ENCODE peak calls at places on chromosomes 3 and 15, in five cellular contexts. Y is esophagus squamous epithelium, V is stomach, Z is uterus, W is ovary. N is an unnamed sample.

GRCh38 chr3:160996811-160997210 is 108.3 kb downstream of the B3GALNT1 start:
- DNase-seq in Y (no peak), V (no peak), Z (no peak), W (no peak), N (no peak)

GRCh38 chr15:74050127-74050526 is 32.2 kb downstream of the GOLGA6A start:
- DNase-seq in Y (no peak), V (no peak), Z (no peak), W (no peak), N (no peak)

GRCh38 chr3:133892546-133893231 is 3.0 kb downstream of the RAB6B start:
- DNase-seq in Y (no peak), V (no peak), Z (no peak), W (no peak), N (no peak)

GRCh38 chr3:127059032-127059560 is 76.2 kb downstream of the PLXNA1 start:
- DNase-seq in Y (no peak), V (no peak), Z (no peak), W (no peak), N (no peak)

GRCh38 chr3:32951410-32951811 is at the start of gene CCR4:
- DNase-seq in Y (no peak), V (no peak), Z (no peak), W (no peak), N (peak; percentile 74)

GRCh38 chr15:41001524-41001923 is 48.3 kb downstream of the CHAC1 start:
- DNase-seq in Y (no peak), V (peak; percentile 29), Z (no peak), W (no peak), N (no peak)

GRCh38 chr3:141114816-141115458 is 63.8 kb downstream of the SPSB4 start:
- DNase-seq in Y (no peak), V (no peak), Z (no peak), W (peak; percentile 32), N (no peak)

GRCh38 chr3:61541694-61542093 is 19.7 kb upstream of the PTPRG start:
- DNase-seq in Y (no peak), V (no peak), Z (no peak), W (no peak), N (no peak)

GRCh38 chr15:56733131-56734012 is at the start of gene ZNF280D:
- DNase-seq in Y (peak; percentile 54), V (peak; percentile 89), Z (peak; percentile 90), W (peak; percentile 90), N (peak; percentile 95)

GRCh38 chr3:129357616-129358015 is 70.8 kb downstream of the EFCAB12 start:
- DNase-seq in Y (no peak), V (no peak), Z (no peak), W (no peak), N (peak; percentile 34)

GRCh38 chr3:4772171-4772804 is 206.9 kb upstream of the BHLHE40 start:
- DNase-seq in Y (peak; percentile 5), V (peak; percentile 90), Z (peak; percentile 94), W (peak; percentile 76), N (no peak)

GRCh38 chr15:36617529-36618196 is 38.2 kb downstream of the CDIN1 start:
- DNase-seq in Y (no peak), V (no peak), Z (no peak), W (no peak), N (no peak)

GRCh38 chr3:139534444-139534812 is 5.1 kb downstream of the RBP1 start:
- DNase-seq in Y (no peak), V (peak; percentile 37), Z (peak; percentile 68), W (peak; percentile 39), N (no peak)

GRCh38 chr15:26729581-26729980 is 43.3 kb downstream of the GABRB3 start:
- DNase-seq in Y (no peak), V (no peak), Z (no peak), W (no peak), N (no peak)

GRCh38 chr15:66883322-66883911 is 181.4 kb downstream of the SMAD6 start:
- DNase-seq in Y (peak; percentile 30), V (peak; percentile 86), Z (peak; percentile 94), W (peak; percentile 85), N (no peak)

GRCh38 chr3:47098910-47099309 is 65.0 kb downstream of the SETD2 start:
- DNase-seq in Y (no peak), V (no peak), Z (no peak), W (no peak), N (no peak)

GRCh38 chr15:90959894-90960293 is 5.2 kb downstream of the RCCD1 start:
- DNase-seq in Y (no peak), V (no peak), Z (no peak), W (no peak), N (no peak)

GRCh38 chr3:156615592-156616173 is 58.7 kb upstream of the TIPARP start:
- DNase-seq in Y (no peak), V (no peak), Z (no peak), W (no peak), N (no peak)

GRCh38 chr15:69843267-69843666 is 254.4 kb downstream of the TLE3 start:
- DNase-seq in Y (no peak), V (no peak), Z (no peak), W (no peak), N (no peak)

GRCh38 chr15:34233614-34234013 is 8.8 kb downstream of the EMC4 start:
- DNase-seq in Y (no peak), V (no peak), Z (no peak), W (no peak), N (no peak)

GRCh38 chr3:189652042-189652441 is 20.9 kb downstream of the TP63 start:
- DNase-seq in Y (no peak), V (no peak), Z (no peak), W (no peak), N (no peak)

GRCh38 chr15:36356978-36357582 is 222.3 kb upstream of the CDIN1 start:
- DNase-seq in Y (no peak), V (no peak), Z (peak; percentile 44), W (no peak), N (no peak)

GRCh38 chr3:354433-354832 is 157.9 kb downstream of the CHL1 start:
- DNase-seq in Y (no peak), V (no peak), Z (peak; percentile 28), W (no peak), N (no peak)

GRCh38 chr15:70799667-70800450 is 36.5 kb upstream of the UACA start:
- DNase-seq in Y (no peak), V (peak; percentile 34), Z (no peak), W (no peak), N (no peak)

GRCh38 chr3:13537926-13538325 is 11.0 kb upstream of the FBLN2 start:
- DNase-seq in Y (no peak), V (no peak), Z (no peak), W (no peak), N (no peak)

GRCh38 chr3:119627461-119627860 is 29.8 kb downstream of the PLA1A start:
- DNase-seq in Y (no peak), V (no peak), Z (no peak), W (peak; percentile 54), N (peak; percentile 85)

GRCh38 chr3:113912551-113913246 is 35.1 kb upstream of the ZDHHC23 start:
- DNase-seq in Y (no peak), V (peak; percentile 39), Z (peak; percentile 24), W (no peak), N (no peak)

GRCh38 chr15:77417642-77418041 is 2.3 kb downstream of the PEAK1 start:
- DNase-seq in Y (no peak), V (no peak), Z (no peak), W (no peak), N (no peak)

GRCh38 chr3:57556459-57557087 is 499 bp downstream of the PDE12 start:
- DNase-seq in Y (no peak), V (peak; percentile 39), Z (no peak), W (no peak), N (peak; percentile 88)

GRCh38 chr3:151316267-151316991 is at the start of gene GPR87:
- DNase-seq in Y (no peak), V (no peak), Z (no peak), W (no peak), N (no peak)

DNA sequence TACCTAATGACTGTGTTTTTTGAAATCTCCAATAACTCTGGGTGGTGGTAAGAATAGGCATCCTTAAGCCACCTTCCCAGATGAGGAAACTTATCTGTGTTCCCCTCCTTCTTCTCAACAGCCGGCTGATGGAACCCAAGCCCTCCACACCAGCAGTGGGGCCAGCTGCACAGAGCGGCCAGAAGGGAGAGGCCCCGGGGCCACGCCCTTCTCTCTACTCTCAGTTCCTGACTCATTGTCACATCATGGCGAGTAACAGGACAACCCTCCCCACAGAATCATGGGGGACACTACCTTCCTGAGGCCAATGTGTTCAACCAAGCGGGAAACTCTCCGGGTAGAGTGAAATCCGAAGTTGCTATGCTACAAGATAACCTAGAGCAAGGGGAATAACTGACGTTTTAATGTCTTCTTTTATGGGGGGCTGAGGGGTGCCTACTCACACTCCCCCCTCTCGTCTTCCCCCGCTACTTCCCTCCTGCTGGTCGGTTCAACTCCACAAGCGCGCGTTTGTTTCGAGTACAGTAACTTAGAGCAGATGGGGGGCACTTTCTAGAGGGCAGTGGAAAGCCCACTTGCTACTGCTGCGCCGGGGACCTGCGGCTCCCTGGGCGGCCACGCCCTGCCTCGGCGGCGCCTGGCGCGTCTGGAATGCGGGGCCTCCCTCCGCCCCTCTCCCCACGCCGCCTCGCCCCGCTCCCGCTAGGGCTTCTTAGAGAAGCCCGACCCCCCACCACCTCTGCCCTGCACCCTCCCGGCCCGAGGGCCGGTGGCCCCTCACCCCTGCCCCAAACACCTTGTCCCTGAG is 618 bp downstream of the ANXA2 start:
- DNase-seq in Y (no peak), V (peak; percentile 66), Z (peak; percentile 59), W (peak; percentile 53), N (peak; percentile 85)
- TF ChIP-seq POLR2A in Y (no peak), V (no peak), Z (no peak), W (peak; percentile 19), N (no peak)

GRCh38 chr3:183554377-183554776 is 1.1 kb downstream of the KLHL6 start:
- DNase-seq in Y (no peak), V (no peak), Z (no peak), W (no peak), N (no peak)
- H3K27ac ChIP-seq in Y (peak overlapping the region; percentile 58), V (peak overlapping the region; percentile 61), Z (no peak overlapping the region), W (no peak overlapping the region), N (peak overlapping the region; percentile 81)

GRCh38 chr15:85840079-85840801 is 45.5 kb upstream of the KLHL25 start:
- DNase-seq in Y (no peak), V (peak; percentile 95), Z (peak; percentile 70), W (peak; percentile 83), N (peak; percentile 96)
- TF ChIP-seq POLR2A in Y (no peak), V (no peak), Z (no peak), W (no peak), N (no peak)

GRCh38 chr3:100210777-100211145 is 50.0 kb upstream of the TBC1D23 start:
- DNase-seq in Y (no peak), V (no peak), Z (no peak), W (no peak), N (no peak)

GRCh38 chr3:100213891-100214573 is 46.8 kb upstream of the TBC1D23 start:
- DNase-seq in Y (no peak), V (no peak), Z (no peak), W (no peak), N (no peak)

GRCh38 chr3:100216713-100217112 is 44.1 kb upstream of the TBC1D23 start:
- DNase-seq in Y (no peak), V (no peak), Z (no peak), W (no peak), N (no peak)

GRCh38 chr3:100209948-100210776 is 50.6 kb upstream of the TBC1D23 start:
- DNase-seq in Y (no peak), V (no peak), Z (no peak), W (no peak), N (no peak)

DNA sequence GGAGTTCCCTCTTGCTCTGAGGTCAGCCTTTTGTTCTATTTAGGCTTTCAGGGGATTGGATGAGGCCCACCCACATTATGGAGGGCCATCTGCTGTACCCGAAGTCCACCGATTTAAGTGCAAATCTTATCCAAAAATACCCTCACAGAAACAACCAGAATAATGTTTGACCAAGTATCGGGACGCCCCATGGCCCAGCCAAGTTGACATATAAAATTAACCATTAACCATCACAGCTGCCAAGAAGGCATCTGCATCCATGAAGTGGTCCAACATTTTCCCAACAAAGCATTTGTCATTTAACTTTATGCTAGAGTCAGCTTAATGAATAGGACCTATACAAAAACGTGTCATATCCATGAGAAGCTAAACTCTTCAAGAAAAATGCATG is 46.2 kb upstream of the TBC1D23 start:
- DNase-seq in Y (no peak), V (no peak), Z (no peak), W (no peak), N (no peak)
- H3K27ac ChIP-seq in Y (no peak overlapping the region), V (no peak overlapping the region), Z (no peak overlapping the region), W (no peak overlapping the region), N (no peak overlapping the region)

N was measured in spleen.